ENCODE peak calls at places on chromosomes 6 and 20, in ten cellular contexts. Y is WTC11, P is OCI-LY7, O is fibroblast of pulmonary artery, B is pancreas, Q is kidney, U is nephron progenitor cell, E is heart left ventricle, H is mesothelial cell of epicardium, N is Panc1. C is an unnamed sample.

GRCh38 chr6:82270791-82271392 is 23.3 kb upstream of the IBTK start:
- DNase-seq in B (no peak), N (no peak), P (peak), H (no peak), O (peak), E (no peak), Q (no peak), U (no peak), Y (no peak), C (peak)

GRCh38 chr6:128363020-128363419 is 157.4 kb downstream of the PTPRK start:
- DNase-seq in P (no peak), E (no peak), H (no peak), Q (no peak), N (no peak), B (no peak), U (no peak), Y (no peak), O (no peak), C (no peak)

GRCh38 chr6:161276605-161277155 is 2.8 kb upstream of the AGPAT4 start:
- DNase-seq in Q (no peak), H (no peak), U (no peak), Y (no peak), P (no peak), E (no peak), N (no peak), O (no peak), B (no peak), C (no peak)

GRCh38 chr6:113690255-113690956 is 166.7 kb upstream of the MARCKS start:
- DNase-seq in E (no peak), O (peak), B (no peak), Q (no peak), Y (no peak), U (no peak), P (no peak), N (peak), H (no peak), C (peak)

GRCh38 chr6:127818149-127818548 is 82.7 kb downstream of the THEMIS start:
- DNase-seq in Y (no peak), U (no peak), P (no peak), B (no peak), Q (no peak), N (no peak), H (no peak), E (no peak), O (no peak), C (no peak)

GRCh38 chr6:40957616-40958492 is 81.2 kb downstream of the UNC5CL start:
- DNase-seq in B (no peak), N (no peak), P (no peak), O (peak), Q (no peak), E (no peak), U (no peak), H (no peak), Y (no peak), C (peak)

GRCh38 chr6:130111031-130111430 is 92.7 kb downstream of the L3MBTL3 start:
- DNase-seq in N (no peak), Q (no peak), O (peak), P (no peak), U (no peak), B (no peak), H (no peak), E (no peak), Y (no peak), C (no peak)

GRCh38 chr6:39686980-39687379 is 38.2 kb downstream of the KIF6 start:
- DNase-seq in P (no peak), O (no peak), Y (no peak), B (no peak), N (no peak), E (no peak), H (no peak), Q (no peak), U (no peak), C (no peak)

GRCh38 chr6:110814488-110815259 is 595 bp downstream of the CDK19 start:
- DNase-seq in O (peak), P (peak), B (peak), E (peak), H (peak), U (peak), Y (peak), N (no peak), Q (no peak), C (peak)

GRCh38 chr6:162750776-162751175 is 23.0 kb downstream of the PACRG start:
- DNase-seq in B (no peak), U (no peak), Y (no peak), E (no peak), H (no peak), Q (no peak), O (no peak), N (peak), P (no peak), C (peak)

GRCh38 chr20:23546435-23547144 is 21.7 kb downstream of the CST9L start:
- DNase-seq in Q (no peak), E (no peak), U (no peak), H (no peak), N (no peak), B (no peak), Y (no peak), O (no peak), P (no peak), C (no peak)

GRCh38 chr6:159461998-159462397 is 231.0 kb downstream of the SOD2 start:
- DNase-seq in Y (no peak), E (no peak), Q (no peak), O (no peak), B (no peak), H (no peak), U (no peak), P (peak), N (no peak), C (no peak)

GRCh38 chr6:150841697-150842096 is 23.8 kb upstream of the MTHFD1L start:
- DNase-seq in B (no peak), Q (no peak), O (no peak), Y (no peak), E (no peak), N (no peak), U (no peak), P (no peak), H (no peak), C (peak)

GRCh38 chr6:155013457-155013876 is 18.4 kb downstream of the TIAM2 start:
- DNase-seq in B (no peak), E (no peak), H (no peak), O (peak), U (no peak), N (no peak), Y (no peak), Q (no peak), P (no peak), C (no peak)

GRCh38 chr20:4613718-4614620 is 107.7 kb upstream of the PRND start:
- DNase-seq in H (no peak), E (peak), Y (peak), B (no peak), N (peak), O (peak), Q (no peak), P (peak), U (peak), C (peak)

GRCh38 chr6:53103993-53104675 is 38.9 kb downstream of the FBXO9 start:
- DNase-seq in B (no peak), H (no peak), U (no peak), E (no peak), O (peak), N (peak), Y (no peak), Q (no peak), P (peak), C (peak)

GRCh38 chr6:36120979-36121706 is 9.2 kb upstream of the MAPK13 start:
- DNase-seq in P (peak), Q (peak), B (no peak), H (no peak), E (peak), U (no peak), N (no peak), Y (no peak), O (peak), C (peak)

GRCh38 chr6:63663147-63663877 is 27.7 kb downstream of the PHF3 start:
- DNase-seq in O (peak), Q (no peak), B (no peak), Y (no peak), U (no peak), H (no peak), E (no peak), P (no peak), N (no peak), C (peak)

GRCh38 chr20:353166-353565 is 6.3 kb downstream of the NRSN2 start:
- DNase-seq in E (no peak), U (no peak), Y (no peak), H (no peak), O (no peak), N (no peak), Q (no peak), P (no peak), B (no peak), C (no peak)

DNA sequence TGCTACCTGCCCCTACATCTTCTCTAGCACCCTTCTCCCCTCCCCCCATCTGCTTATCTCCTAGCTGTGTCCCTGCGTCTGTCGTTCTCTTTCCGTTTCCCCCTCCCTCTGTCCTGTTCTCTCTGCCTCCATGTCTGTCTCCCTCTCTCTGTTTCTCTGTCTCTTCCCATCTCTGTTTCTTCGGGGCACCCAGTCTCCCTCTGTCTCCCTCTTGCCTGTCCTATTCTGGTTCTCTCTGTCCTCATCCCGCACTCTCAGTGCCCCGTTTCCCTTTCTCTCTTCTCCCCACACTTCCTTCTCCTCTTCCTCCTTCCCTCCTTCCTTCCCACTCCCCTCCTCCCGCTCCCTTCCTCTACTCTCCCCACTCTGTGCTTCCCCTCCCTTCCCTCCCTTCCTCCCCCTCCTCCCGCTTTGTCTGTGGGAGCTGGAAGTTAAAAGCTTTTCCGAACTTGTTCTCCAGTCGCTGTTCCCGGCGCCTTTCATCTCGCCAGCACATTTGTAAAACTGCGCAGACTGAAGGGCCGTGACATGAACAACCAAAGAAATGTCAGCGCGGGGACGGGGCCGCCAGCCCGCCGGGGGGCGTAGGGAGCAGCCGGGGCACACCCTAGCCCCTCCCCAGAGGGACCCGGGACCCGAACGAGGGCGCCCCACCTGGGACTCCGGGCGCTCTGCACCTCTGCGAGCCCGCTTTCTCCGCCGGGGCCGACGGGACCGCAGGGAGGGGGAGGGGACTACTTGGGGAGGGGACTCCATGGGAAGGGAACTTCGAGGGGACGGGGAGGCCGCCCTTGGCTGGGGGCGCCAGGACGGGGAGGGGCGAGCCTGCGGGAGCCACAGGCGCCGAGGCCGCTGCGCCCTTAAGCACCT is 4.0 kb upstream of the CDH22 start:
- DNase-seq in N (no peak), Y (peak), E (no peak), B (no peak), H (no peak), P (no peak), Q (no peak), U (peak), O (no peak), C (no peak)
- TF ChIP-seq CTCF in N (no peak), Y (no peak), E (no peak), B (no peak), H (no peak), P (no peak), Q (no peak), U (peak), O (no peak), C (no peak)

GRCh38 chr6:56864171-56864616 is 90.7 kb upstream of the BEND6 start:
- DNase-seq in H (no peak), N (no peak), Q (no peak), E (no peak), O (no peak), B (no peak), P (no peak), Y (no peak), U (no peak), C (peak)

GRCh38 chr6:56862415-56863175 is 92.3 kb upstream of the BEND6 start:
- DNase-seq in O (peak), N (no peak), P (no peak), Q (no peak), B (no peak), Y (no peak), H (no peak), E (no peak), U (no peak), C (no peak)

GRCh38 chr6:56860466-56860865 is 94.4 kb upstream of the BEND6 start:
- DNase-seq in U (no peak), O (peak), P (no peak), E (no peak), B (no peak), N (no peak), H (no peak), Y (no peak), Q (no peak), C (peak)

GRCh38 chr6:56865081-56865875 is 89.6 kb upstream of the BEND6 start:
- DNase-seq in Q (no peak), O (no peak), N (no peak), B (no peak), Y (no peak), P (no peak), E (no peak), H (no peak), U (no peak), C (no peak)

DNA sequence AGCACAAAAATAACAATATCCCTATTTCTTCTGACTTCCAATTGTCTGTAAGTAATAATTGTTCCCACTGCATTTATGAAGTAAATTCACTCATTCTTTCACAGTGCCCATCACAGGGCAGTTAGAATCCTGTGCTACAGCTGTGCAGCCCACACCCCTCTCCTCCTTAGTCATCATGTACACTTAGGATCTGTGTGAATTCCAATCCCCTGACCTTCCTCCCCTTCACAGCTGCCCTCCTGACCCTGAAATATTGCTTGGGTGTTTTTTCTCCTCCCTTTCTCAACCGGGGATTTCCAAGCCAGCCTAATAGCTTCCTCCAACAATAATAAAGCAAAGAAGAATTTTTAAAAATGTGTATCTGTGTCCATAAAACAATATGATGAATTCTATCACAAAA is 91.5 kb upstream of the BEND6 start:
- DNase-seq in P (no peak), O (peak), H (no peak), U (no peak), E (no peak), Q (no peak), B (no peak), N (peak), Y (no peak), C (peak)
- TF ChIP-seq CTCF in P (no peak), O (no peak), H (no peak), U (no peak), E (no peak), Q (no peak), B (no peak), N (no peak), Y (no peak), C (no peak)

GRCh38 chr6:89310929-89311328 is 4.2 kb downstream of the GABRR2 start:
- DNase-seq in P (no peak), U (no peak), B (no peak), E (no peak), Q (no peak), Y (no peak), O (no peak), N (no peak), H (no peak), C (peak)

GRCh38 chr6:89313006-89313405 is 2.1 kb downstream of the GABRR2 start:
- DNase-seq in N (no peak), O (peak), H (no peak), B (no peak), U (no peak), E (no peak), P (no peak), Y (no peak), Q (no peak), C (peak)

GRCh38 chr6:89308525-89309400 is 6.3 kb downstream of the GABRR2 start:
- DNase-seq in Y (no peak), N (no peak), O (no peak), E (no peak), U (no peak), Q (no peak), P (no peak), B (no peak), H (no peak), C (no peak)

GRCh38 chr6:89311853-89312531 is 3.1 kb downstream of the GABRR2 start:
- DNase-seq in U (peak), E (peak), H (no peak), P (peak), O (peak), Q (peak), B (no peak), N (no peak), Y (peak), C (peak)

GRCh38 chr6:89311530-89311852 is 3.6 kb downstream of the GABRR2 start:
- DNase-seq in N (no peak), E (no peak), Y (no peak), P (no peak), B (no peak), H (no peak), U (no peak), Q (no peak), O (no peak), C (no peak)
- TF ChIP-seq CTCF in N (no peak), E (no peak), Y (no peak), P (no peak), B (no peak), H (no peak), U (no peak), Q (peak), O (no peak), C (no peak)

DNA sequence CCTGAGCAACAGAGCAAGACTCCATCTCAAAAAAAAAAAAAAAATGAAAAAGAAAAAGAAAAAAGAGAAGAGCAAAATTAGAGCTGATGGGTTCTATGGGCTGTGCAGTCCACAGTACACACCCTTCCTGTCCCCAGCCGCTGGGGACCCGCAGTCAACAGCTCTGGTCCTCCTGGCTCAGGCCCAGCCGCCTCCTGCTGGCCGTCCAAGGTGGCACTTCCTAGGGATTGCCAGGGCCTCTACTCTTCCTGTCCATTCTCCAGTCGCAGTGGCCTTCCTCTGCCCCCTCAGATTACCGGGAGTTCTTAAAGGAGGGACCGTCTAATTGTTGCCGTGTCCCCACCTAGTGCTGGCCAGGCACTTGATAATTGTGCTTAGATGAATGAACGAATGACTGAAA is 41.7 kb downstream of the TMEM242 start:
- DNase-seq in B (peak), N (no peak), U (no peak), E (peak), O (peak), Q (peak), P (peak), H (no peak), Y (peak), C (no peak)
- TF ChIP-seq CTCF in B (no peak), N (no peak), U (no peak), E (peak), O (peak), Q (peak), P (peak), H (no peak), Y (no peak), C (peak)

GRCh38 chr6:164097056-164097455 is 682.5 kb downstream of the QKI start:
- DNase-seq in B (no peak), O (no peak), H (no peak), Y (no peak), P (no peak), E (no peak), Q (no peak), N (no peak), U (no peak), C (no peak)

GRCh38 chr6:164098857-164099534 is 684.5 kb downstream of the QKI start:
- DNase-seq in O (peak), N (no peak), E (peak), B (peak), Y (no peak), P (no peak), H (no peak), U (no peak), Q (no peak), C (peak)

GRCh38 chr6:164102701-164103100 is 688.2 kb downstream of the QKI start:
- DNase-seq in Q (no peak), U (no peak), P (no peak), Y (no peak), B (no peak), N (no peak), E (no peak), H (no peak), O (no peak), C (no peak)

GRCh38 chr6:164097557-164098398 is 683.3 kb downstream of the QKI start:
- DNase-seq in B (no peak), Y (peak), U (no peak), H (no peak), O (peak), P (no peak), Q (no peak), N (no peak), E (peak), C (peak)

DNA sequence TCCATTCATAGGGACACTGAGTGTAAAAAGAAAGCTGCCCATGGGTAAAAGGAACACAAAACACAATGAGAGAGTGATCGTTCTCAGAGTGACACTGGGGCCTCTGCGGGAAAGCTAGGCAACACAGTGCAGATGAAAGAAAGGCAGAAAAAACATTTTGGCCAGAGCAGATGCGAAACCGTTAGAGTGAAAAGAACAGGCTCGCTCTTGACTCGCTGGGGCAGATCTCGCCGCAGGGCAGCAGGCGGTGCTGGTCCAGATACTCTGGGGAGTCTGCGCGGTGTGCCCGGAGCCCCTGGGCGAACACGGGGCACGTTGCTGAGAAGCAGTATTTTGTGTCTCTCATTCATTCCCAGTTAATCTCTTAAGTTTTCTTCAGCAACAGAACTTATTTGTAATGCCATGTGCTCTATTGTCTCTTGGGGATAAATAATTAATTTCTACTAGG is 685.0 kb downstream of the QKI start:
- DNase-seq in Y (no peak), E (no peak), P (no peak), O (no peak), H (no peak), N (no peak), U (no peak), B (no peak), Q (no peak), C (no peak)
- TF ChIP-seq CTCF in Y (no peak), E (no peak), P (no peak), O (no peak), H (no peak), N (no peak), U (no peak), B (no peak), Q (no peak), C (no peak)

DNA sequence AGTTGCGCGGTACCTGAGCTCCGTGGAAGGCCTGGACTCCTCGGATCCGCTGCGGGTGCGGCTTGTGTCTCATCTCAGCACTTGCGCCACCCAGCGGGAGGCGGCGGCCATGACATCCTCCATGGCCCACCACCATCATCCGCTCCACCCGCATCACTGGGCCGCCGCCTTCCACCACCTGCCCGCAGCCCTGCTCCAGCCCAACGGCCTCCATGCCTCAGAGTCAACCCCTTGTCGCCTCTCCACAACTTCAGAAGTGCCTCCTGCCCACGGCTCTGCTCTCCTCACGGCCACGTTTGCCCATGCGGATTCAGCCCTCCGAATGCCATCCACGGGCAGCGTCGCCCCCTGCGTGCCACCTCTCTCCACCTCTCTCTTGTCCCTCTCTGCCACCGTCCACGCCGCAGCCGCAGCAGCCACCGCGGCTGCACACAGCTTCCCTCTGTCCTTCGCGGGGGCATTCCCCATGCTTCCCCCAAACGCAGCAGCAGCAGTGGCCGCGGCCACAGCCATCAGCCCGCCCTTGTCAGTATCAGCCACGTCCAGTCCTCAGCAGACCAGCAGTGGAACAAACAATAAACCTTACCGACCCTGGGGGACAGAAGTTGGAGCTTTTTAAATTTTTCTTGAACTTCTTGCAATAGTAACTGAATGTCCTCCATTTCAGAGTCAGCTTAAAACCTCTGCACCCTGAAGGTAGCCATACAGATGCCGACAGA is 9.9 kb downstream of the HEY2 start:
- DNase-seq in Q (peak), P (no peak), E (peak), N (no peak), U (peak), Y (peak), B (no peak), O (no peak), H (no peak), C (no peak)
- TF ChIP-seq CTCF in Q (no peak), P (peak), E (peak), N (peak), U (peak), Y (peak), B (no peak), O (peak), H (peak), C (peak)